ENCODE peak calls at places on chromosomes 3 and 15, in eight cellular contexts. N is progenitor cell of endocrine pancreas; D is ACHN; U is GM12892; Z is NCI-H1930; S is GM23248; Q is stimulated activated CD4-positive, alpha-beta T cell treated with anti-CD3 and anti-CD28 coated beads, Interleukin-2, amount 100 ng/mL, for 48 hours; P is HEK293T. I is an unnamed sample.

GRCh38 chr15:66622677-66623076 is 56.9 kb upstream of the LCTL start:
- DNase-seq in P (no peak), Z (no peak), Q (no peak), U (no peak), D (no peak), N (no peak), S (peak), I (no peak)

GRCh38 chr15:97115764-97116075 is 785.2 kb downstream of the NR2F2 start:
- DNase-seq in N (no peak), S (no peak), P (no peak), Q (no peak), Z (no peak), D (no peak), U (no peak), I (no peak)

GRCh38 chr3:135966349-135966695 is 794 bp downstream of the PPP2R3A start:
- DNase-seq in D (peak), N (peak), P (peak), Q (no peak), Z (peak), U (peak), S (no peak), I (no peak)

GRCh38 chr3:158727499-158728377 is 4.5 kb downstream of the RARRES1 start:
- DNase-seq in N (peak), D (peak), Q (no peak), P (peak), U (peak), Z (no peak), S (peak), I (peak)

GRCh38 chr3:32340039-32340438 is 51.6 kb upstream of the CMTM7 start:
- DNase-seq in N (no peak), P (peak), U (peak), Q (no peak), S (peak), D (peak), Z (no peak), I (peak)

GRCh38 chr3:45123841-45124269 is 22.3 kb downstream of the CDCP1 start:
- DNase-seq in Z (no peak), Q (no peak), U (no peak), S (peak), N (no peak), P (no peak), D (peak), I (no peak)

GRCh38 chr15:70277556-70277955 is 179.8 kb upstream of the TLE3 start:
- DNase-seq in Z (no peak), P (no peak), Q (no peak), U (no peak), D (no peak), S (no peak), N (no peak), I (no peak)

GRCh38 chr3:24185738-24186384 is 240.8 kb downstream of the NR1D2 start:
- DNase-seq in S (peak), P (peak), D (peak), Q (peak), N (no peak), U (peak), Z (no peak), I (peak)

GRCh38 chr15:66619152-66619903 is 53.5 kb upstream of the LCTL start:
- DNase-seq in D (peak), Q (peak), P (peak), Z (no peak), N (peak), S (peak), U (peak), I (peak)

GRCh38 chr3:155130001-155130400 is 49.9 kb downstream of the MME start:
- DNase-seq in N (no peak), U (no peak), Q (no peak), P (no peak), D (no peak), S (no peak), Z (no peak), I (no peak)

I was measured in OCI-LY7.